ENCODE peak calls at places on chromosomes 5 and 9, in eight cellular contexts. V is CD8-positive, alpha-beta T cell; B is stomach; T is endodermal cell; Y is astrocyte; U is A549; O is astrocyte of the spinal cord; I is naive thymus-derived CD4-positive, alpha-beta T cell. M is an unnamed sample.

GRCh38 chr9:119298076-119298853 is 71.0 kb downstream of the BRINP1 start:
- DNase-seq in V (no peak), B (no peak), T (peak), Y (no peak), U (no peak), O (no peak), I (no peak), M (no peak)

GRCh38 chr9:137044502-137045177 is 1.3 kb downstream of the NPDC1 start:
- DNase-seq in V (no peak), B (peak), T (no peak), Y (no peak), U (no peak), O (no peak), I (no peak), M (no peak)

GRCh38 chr5:167777746-167778145 is 513.7 kb upstream of the WWC1 start:
- DNase-seq in V (no peak), B (no peak), T (no peak), Y (peak), U (no peak), O (peak), I (no peak), M (no peak)

GRCh38 chr5:32443145-32443540 is 1.4 kb downstream of the ZFR start:
- DNase-seq in V (no peak), B (no peak), T (no peak), Y (peak), U (no peak), O (peak), I (peak), M (no peak)

GRCh38 chr5:139094154-139095131 is 103.7 kb downstream of the SIL1 start:
- DNase-seq in V (no peak), B (no peak), T (no peak), Y (no peak), U (no peak), O (no peak), I (no peak), M (no peak)

GRCh38 chr5:159458217-159458711 is 128.0 kb upstream of the IL12B start:
- DNase-seq in V (no peak), B (no peak), T (peak), Y (no peak), U (no peak), O (no peak), I (no peak), M (no peak)

GRCh38 chr9:134276463-134277245 is 49.6 kb upstream of the RXRA start:
- DNase-seq in V (no peak), B (no peak), T (no peak), Y (no peak), U (no peak), O (no peak), I (no peak), M (no peak)

GRCh38 chr5:141681295-141681694 is 735 bp downstream of the ARAP3 start:
- DNase-seq in V (no peak), B (no peak), T (no peak), Y (no peak), U (no peak), O (no peak), I (no peak), M (no peak)

GRCh38 chr5:139461176-139461575 is 1.4 kb downstream of the ECSCR start:
- DNase-seq in V (no peak), B (no peak), T (no peak), Y (no peak), U (no peak), O (no peak), I (no peak), M (no peak)

GRCh38 chr5:148729182-148729581 is 74.9 kb upstream of the HTR4 start:
- DNase-seq in V (no peak), B (no peak), T (peak), Y (no peak), U (no peak), O (no peak), I (no peak), M (no peak)

GRCh38 chr5:54930736-54931135 is 54.7 kb downstream of the ESM1 start:
- DNase-seq in V (no peak), B (no peak), T (no peak), Y (no peak), U (no peak), O (no peak), I (no peak), M (no peak)

GRCh38 chr5:179023528-179024189 is at the start of gene ZNF879:
- DNase-seq in V (peak), B (peak), T (peak), Y (peak), U (peak), O (peak), I (peak), M (peak)

GRCh38 chr9:15182755-15183154 is 124.3 kb downstream of the TTC39B start:
- DNase-seq in V (no peak), B (no peak), T (no peak), Y (no peak), U (no peak), O (no peak), I (no peak), M (no peak)

GRCh38 chr9:37410969-37411785 is 11.3 kb upstream of the GRHPR start:
- DNase-seq in V (no peak), B (no peak), T (peak), Y (no peak), U (no peak), O (no peak), I (no peak), M (peak)

GRCh38 chr5:2836133-2836532 is 84.7 kb upstream of the IRX2 start:
- DNase-seq in V (no peak), B (no peak), T (no peak), Y (no peak), U (no peak), O (no peak), I (no peak), M (no peak)

GRCh38 chr5:115601709-115602584 is at the start of gene TICAM2:
- DNase-seq in V (peak), B (peak), T (peak), Y (peak), U (peak), O (peak), I (peak), M (peak)

GRCh38 chr5:74903165-74903787 is 37.1 kb upstream of the FAM169A start:
- DNase-seq in V (no peak), B (peak), T (peak), Y (no peak), U (peak), O (no peak), I (peak), M (peak)

GRCh38 chr5:136202800-136203199 is 9.8 kb upstream of the SMIM32 start:
- DNase-seq in V (no peak), B (no peak), T (peak), Y (no peak), U (no peak), O (no peak), I (no peak), M (no peak)

DNA sequence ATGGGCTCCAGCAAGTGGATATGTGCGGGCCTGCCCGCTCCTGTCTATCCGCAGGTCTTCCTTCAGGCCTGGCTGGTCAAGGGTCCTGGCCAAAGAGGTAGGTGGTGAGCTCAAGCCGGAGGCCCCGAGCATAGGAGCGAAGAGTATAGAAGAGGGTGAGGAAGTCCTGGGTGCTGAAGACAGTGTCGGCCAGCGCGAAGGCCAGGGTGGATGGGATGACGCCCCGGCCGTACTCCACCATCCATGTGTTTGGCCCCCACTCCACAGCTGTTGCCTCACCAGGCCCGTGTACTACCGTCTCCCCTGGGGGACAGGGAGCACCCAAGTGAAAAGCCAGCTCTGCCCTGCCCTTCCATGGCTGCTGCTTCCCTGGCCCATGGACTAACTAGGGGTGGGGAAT is 2.0 kb downstream of the SIGMAR1 start:
- DNase-seq in V (no peak), B (no peak), T (no peak), Y (no peak), U (no peak), O (no peak), I (no peak), M (no peak)
- H3K4me3 ChIP-seq in V (no peak), B (no peak), T (no peak), Y (no peak), U (no peak), O (no peak), I (no peak), M (no peak)

GRCh38 chr5:40689442-40689841 is 9.7 kb downstream of the PTGER4 start:
- DNase-seq in V (no peak), B (no peak), T (no peak), Y (peak), U (peak), O (peak), I (no peak), M (no peak)

GRCh38 chr5:40685952-40686351 is 6.2 kb downstream of the PTGER4 start:
- DNase-seq in V (no peak), B (no peak), T (no peak), Y (no peak), U (no peak), O (no peak), I (no peak), M (no peak)

GRCh38 chr5:40685191-40685590 is 5.5 kb downstream of the PTGER4 start:
- DNase-seq in V (no peak), B (no peak), T (no peak), Y (no peak), U (no peak), O (no peak), I (no peak), M (no peak)

GRCh38 chr5:40687316-40687715 is 7.6 kb downstream of the PTGER4 start:
- DNase-seq in V (no peak), B (no peak), T (no peak), Y (no peak), U (no peak), O (no peak), I (no peak), M (no peak)

DNA sequence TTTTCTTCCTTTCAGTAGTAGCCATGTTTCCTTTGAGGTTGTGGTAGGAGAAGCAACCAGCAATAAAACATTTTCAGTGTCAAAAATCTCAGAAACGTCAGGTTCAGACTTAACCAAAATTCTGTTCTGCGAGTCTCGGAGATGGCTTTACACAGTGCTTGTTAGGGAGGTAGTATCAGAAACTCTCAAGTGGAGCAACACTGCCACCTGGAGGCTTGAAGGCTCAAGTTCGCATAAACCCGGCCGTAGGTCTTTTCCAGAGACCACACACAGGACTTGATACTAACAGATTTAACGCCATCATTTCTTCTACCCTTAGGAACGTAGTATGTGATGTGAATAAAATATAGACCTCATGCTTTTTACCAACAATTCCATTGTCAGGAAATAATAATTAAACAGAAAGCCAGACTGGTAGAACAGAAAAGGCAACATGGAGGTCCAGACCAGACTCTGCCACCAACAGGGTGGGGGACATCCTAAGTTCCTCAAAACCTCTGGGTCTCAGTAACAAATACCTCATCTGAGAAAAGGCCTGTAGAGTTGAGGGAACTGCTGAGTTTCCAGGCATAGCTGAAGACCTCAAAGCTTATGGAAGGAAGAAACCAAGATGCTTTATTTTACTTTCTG is 8.5 kb downstream of the PTGER4 start:
- DNase-seq in V (peak), B (peak), T (peak), Y (peak), U (peak), O (peak), I (peak), M (peak)
- H3K4me3 ChIP-seq in V (no peak), B (no peak), T (no peak), Y (no peak), U (no peak), O (no peak), I (peak), M (peak)

DNA sequence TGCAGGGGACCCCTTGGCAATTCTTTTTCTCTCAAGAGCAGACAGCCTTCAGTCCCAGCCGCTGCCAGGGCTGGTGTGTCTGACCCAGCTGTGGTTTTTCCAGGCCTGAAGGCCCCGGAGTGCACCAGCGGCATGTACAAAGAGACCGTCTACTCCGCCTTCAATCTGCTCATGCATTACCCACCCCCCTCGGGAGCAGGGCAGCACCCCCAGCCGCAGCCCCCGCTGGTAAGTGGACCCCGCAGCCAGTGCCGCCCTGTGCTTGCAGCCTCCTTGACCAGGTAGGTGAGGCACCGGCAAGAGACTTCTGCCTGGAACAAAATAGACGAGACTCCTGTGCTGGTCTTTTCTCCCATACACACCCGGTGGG is 1.3 kb downstream of the TCF7 start:
- DNase-seq in V (no peak), B (peak), T (no peak), Y (no peak), U (no peak), O (no peak), I (no peak), M (no peak)
- H3K4me3 ChIP-seq in V (peak), B (peak), T (peak), Y (peak), U (peak), O (peak), I (peak), M (no peak)

GRCh38 chr9:129198737-129199435 is 20.8 kb upstream of the IER5L start:
- DNase-seq in V (no peak), B (no peak), T (no peak), Y (no peak), U (no peak), O (no peak), I (no peak), M (no peak)
- H3K4me3 ChIP-seq in V (no peak), B (no peak), T (no peak), Y (no peak), U (no peak), O (no peak), I (no peak), M (no peak)

DNA sequence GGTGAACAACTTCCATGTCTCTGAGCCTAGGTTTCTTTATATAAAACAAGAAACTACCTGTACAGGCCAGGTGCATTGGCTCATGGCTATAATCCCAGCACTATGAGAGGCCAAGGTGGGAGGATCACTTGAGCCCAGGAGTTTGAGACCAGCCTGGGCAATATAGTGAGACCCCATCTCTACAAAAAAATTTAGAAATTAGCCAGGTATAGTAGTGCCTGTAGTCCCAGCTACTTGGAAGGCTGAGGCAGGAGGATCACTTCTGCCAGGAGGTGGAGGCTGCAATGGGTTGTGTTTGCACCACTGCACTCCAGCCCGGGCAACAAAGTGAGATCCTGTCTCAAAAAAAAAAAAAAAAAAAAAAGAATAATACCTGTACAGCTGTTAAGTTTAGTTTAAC is 11.1 kb downstream of the FAM13B start:
- DNase-seq in V (no peak), B (no peak), T (no peak), Y (no peak), U (no peak), O (no peak), I (no peak), M (no peak)
- H3K4me3 ChIP-seq in V (no peak), B (no peak), T (no peak), Y (no peak), U (no peak), O (no peak), I (no peak), M (no peak)

GRCh38 chr9:12463641-12464040 is 229.5 kb upstream of the TYRP1 start:
- DNase-seq in V (no peak), B (no peak), T (no peak), Y (no peak), U (no peak), O (no peak), I (no peak), M (no peak)

GRCh38 chr9:12462861-12463260 is 230.3 kb upstream of the TYRP1 start:
- DNase-seq in V (no peak), B (no peak), T (no peak), Y (no peak), U (no peak), O (no peak), I (no peak), M (no peak)

GRCh38 chr9:12464368-12464767 is 228.8 kb upstream of the TYRP1 start:
- DNase-seq in V (no peak), B (no peak), T (no peak), Y (no peak), U (no peak), O (no peak), I (no peak), M (no peak)

GRCh38 chr9:12464910-12465512 is 228.2 kb upstream of the TYRP1 start:
- DNase-seq in V (no peak), B (no peak), T (no peak), Y (no peak), U (peak), O (peak), I (no peak), M (no peak)

DNA sequence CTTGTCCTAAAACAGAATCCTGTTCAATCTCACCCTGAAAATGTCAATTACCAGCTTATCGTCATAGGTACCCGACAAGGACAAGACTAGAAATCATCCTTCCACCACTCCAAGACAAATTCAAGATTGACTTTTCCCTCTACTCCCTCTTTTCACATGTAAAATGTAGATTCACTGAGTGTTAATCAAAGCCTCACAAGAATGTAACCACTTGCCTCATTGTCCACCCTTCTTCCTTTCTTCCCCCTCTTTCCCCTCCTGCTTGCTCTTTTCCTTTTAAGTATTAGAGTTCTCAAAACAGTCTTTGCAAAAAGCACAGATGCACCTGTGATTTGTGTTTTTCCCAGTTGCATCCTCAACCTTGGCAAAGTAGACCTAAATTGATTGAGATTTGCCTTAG is 231.4 kb upstream of the TYRP1 start:
- DNase-seq in V (no peak), B (no peak), T (no peak), Y (no peak), U (no peak), O (no peak), I (no peak), M (no peak)
- H3K4me3 ChIP-seq in V (no peak), B (no peak), T (peak), Y (no peak), U (no peak), O (no peak), I (no peak), M (no peak)

DNA sequence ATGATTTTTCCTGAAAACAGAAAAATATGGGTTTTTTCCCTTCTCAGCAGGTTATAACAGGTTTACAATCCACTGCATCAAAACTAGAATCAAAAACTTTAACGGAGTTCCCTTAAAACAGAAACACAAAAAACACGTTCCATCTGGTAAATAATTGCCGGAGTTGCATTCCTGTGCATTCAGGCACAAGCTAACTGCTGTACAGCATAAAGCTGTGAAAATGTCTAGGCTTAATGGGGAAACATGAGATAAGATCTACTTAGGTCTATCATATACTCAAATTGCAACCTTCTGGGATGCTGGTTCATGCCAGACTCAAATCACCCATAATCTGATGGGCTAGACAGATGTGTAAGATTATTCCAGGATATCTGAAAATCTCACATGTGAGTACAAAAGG is 265.3 kb downstream of the DOCK8 start:
- DNase-seq in V (no peak), B (no peak), T (no peak), Y (peak), U (no peak), O (no peak), I (no peak), M (no peak)
- H3K4me3 ChIP-seq in V (no peak), B (no peak), T (no peak), Y (no peak), U (no peak), O (no peak), I (no peak), M (no peak)